ENCODE peak calls at places on chromosome 17, in eight cellular contexts. L is HepG2, J is A549, M is SK-N-SH, B is GM23338, T is HCT116, A is K562, Q is Panc1. D is an unnamed sample.

GRCh38 chr17:47946929-47947397 is 5.6 kb downstream of the PNPO start:
- DNase-seq in T (peak; percentile 96), B (peak; percentile 88), L (peak; percentile 94), A (peak; percentile 93), M (peak; percentile 86), Q (peak; percentile 68), J (peak; percentile 92), D (peak; percentile 67)

GRCh38 chr17:41588126-41588810 is 1.6 kb upstream of the KRT14 start:
- DNase-seq in T (no peak), M (no peak), A (no peak), L (no peak), Q (no peak), J (no peak), B (no peak), D (no peak)

GRCh38 chr17:42248351-42249179 is 27.6 kb downstream of the STAT5B start:
- DNase-seq in A (no peak), L (peak; percentile 93), B (peak; percentile 32), T (no peak), Q (no peak), J (no peak), M (peak; percentile 69), D (peak; percentile 96)

GRCh38 chr17:57502696-57503307 is 242.3 kb downstream of the CCDC182 start:
- DNase-seq in B (no peak), L (no peak), A (no peak), Q (no peak), J (no peak), T (no peak), M (peak; percentile 53), D (no peak)

GRCh38 chr17:4393806-4394205 is 27.3 kb upstream of the UBE2G1 start:
- DNase-seq in T (no peak), L (no peak), Q (no peak), M (no peak), A (no peak), B (no peak), J (no peak), D (no peak)

GRCh38 chr17:71632328-71632727 is 488.5 kb upstream of the SOX9 start:
- DNase-seq in M (no peak), T (peak; percentile 92), Q (no peak), B (no peak), J (peak; percentile 26), A (no peak), L (no peak), D (no peak)

GRCh38 chr17:19800571-19800970 is 52.5 kb upstream of the ALDH3A1 start:
- DNase-seq in B (peak; percentile 12), Q (no peak), J (no peak), T (no peak), L (no peak), M (no peak), A (no peak), D (no peak)

GRCh38 chr17:64007838-64008282 is 9.7 kb downstream of the PRR29 start:
- DNase-seq in T (no peak), M (no peak), J (no peak), Q (no peak), B (no peak), L (peak; percentile 52), A (no peak), D (no peak)

GRCh38 chr17:22268214-22268911 is 576.0 kb downstream of the KCNJ18 start:
- DNase-seq in A (peak; percentile 19), B (no peak), Q (no peak), L (no peak), M (peak; percentile 69), T (no peak), J (no peak), D (no peak)

GRCh38 chr17:58336456-58337094 is 8.0 kb upstream of the TSPOAP1 start:
- DNase-seq in B (no peak), J (no peak), A (no peak), L (no peak), T (no peak), M (peak; percentile 44), Q (no peak), D (peak; percentile 83)

GRCh38 chr17:1535737-1536136 is 19.3 kb upstream of the INPP5K start:
- DNase-seq in L (no peak), B (no peak), J (no peak), A (no peak), M (no peak), T (no peak), Q (no peak), D (no peak)

GRCh38 chr17:48544356-48545021 is 420 bp downstream of the HOXB2 start:
- DNase-seq in J (no peak), L (no peak), B (peak; percentile 77), M (no peak), Q (no peak), T (no peak), A (peak; percentile 66), D (no peak)

GRCh38 chr17:968812-969766 is 10.5 kb downstream of the NXN start:
- DNase-seq in B (no peak), M (peak; percentile 34), A (no peak), T (peak; percentile 62), Q (no peak), J (no peak), L (no peak), D (no peak)

GRCh38 chr17:71189493-71189831 is 931.4 kb upstream of the SOX9 start:
- DNase-seq in T (no peak), M (no peak), Q (no peak), L (no peak), A (no peak), J (no peak), B (no peak), D (no peak)

GRCh38 chr17:71959129-71959528 is 161.7 kb upstream of the SOX9 start:
- DNase-seq in J (peak; percentile 31), A (no peak), M (peak; percentile 40), B (peak; percentile 17), T (peak; percentile 49), Q (no peak), L (peak; percentile 23), D (no peak)

GRCh38 chr17:49602783-49603182 is 27.1 kb downstream of the NXPH3 start:
- DNase-seq in L (no peak), T (no peak), M (no peak), Q (no peak), J (no peak), A (no peak), B (no peak), D (no peak)

GRCh38 chr17:66448008-66448644 is 145.7 kb downstream of the PRKCA start:
- DNase-seq in M (no peak), T (no peak), A (no peak), Q (no peak), J (no peak), B (no peak), L (peak; percentile 41), D (no peak)

GRCh38 chr17:49514374-49514738 is 19.3 kb downstream of the NGFR start:
- DNase-seq in M (peak; percentile 78), J (no peak), A (peak; percentile 58), Q (no peak), B (peak; percentile 86), L (peak; percentile 67), T (no peak), D (no peak)

GRCh38 chr17:69175812-69176517 is 34.3 kb upstream of the ABCA6 start:
- DNase-seq in M (no peak), T (peak; percentile 77), A (no peak), J (peak; percentile 88), Q (no peak), L (peak; percentile 77), B (no peak), D (peak; percentile 51)

GRCh38 chr17:74954665-74955421 is 17.7 kb downstream of the HID1 start:
- DNase-seq in T (no peak), A (no peak), Q (no peak), J (no peak), B (no peak), L (no peak), M (peak; percentile 87), D (no peak)

GRCh38 chr17:76905836-76906235 is 37.6 kb downstream of the MGAT5B start:
- DNase-seq in M (no peak), J (no peak), A (no peak), B (peak; percentile 25), L (no peak), Q (no peak), T (no peak), D (no peak)

GRCh38 chr17:3295632-3296031 is 2.5 kb downstream of the OR3A1 start:
- DNase-seq in J (no peak), M (no peak), L (no peak), B (no peak), Q (no peak), T (no peak), A (no peak), D (no peak)

GRCh38 chr17:3298260-3298659 is at the start of gene OR3A1:
- DNase-seq in J (no peak), A (no peak), L (no peak), T (no peak), Q (no peak), B (no peak), M (no peak), D (no peak)
- TF ChIP-seq REST in J (no peak), A (no peak), L (no peak), T (no peak), Q (no peak), B (no peak), M (no peak), D (no peak)

GRCh38 chr17:78737332-78737731 is 44.7 kb downstream of the CYTH1 start:
- DNase-seq in A (peak; percentile 37), M (peak; percentile 81), B (no peak), J (peak; percentile 60), Q (no peak), T (no peak), L (no peak), D (no peak)
- TF ChIP-seq REST in A (no peak), M (no peak), B (no peak), J (no peak), Q (no peak), T (no peak), L (no peak), D (no peak)

GRCh38 chr17:73393381-73393780 is 81.6 kb upstream of the CDC42EP4 start:
- DNase-seq in A (no peak), J (no peak), B (no peak), Q (no peak), T (no peak), M (no peak), L (no peak), D (no peak)
- TF ChIP-seq REST in A (no peak), J (no peak), B (no peak), Q (no peak), T (no peak), M (no peak), L (no peak), D (no peak)

GRCh38 chr17:46722662-46723285 is 95.7 kb downstream of the WNT3 start:
- DNase-seq in T (no peak), L (no peak), B (no peak), J (no peak), A (no peak), M (no peak), Q (no peak), D (no peak)

GRCh38 chr17:46719889-46720288 is 98.6 kb downstream of the WNT3 start:
- DNase-seq in B (no peak), M (no peak), T (no peak), L (no peak), A (no peak), J (no peak), Q (no peak), D (no peak)

GRCh38 chr17:46720408-46720807 is 98.1 kb downstream of the WNT3 start:
- DNase-seq in L (no peak), A (no peak), T (no peak), B (no peak), Q (no peak), M (no peak), J (no peak), D (no peak)

DNA sequence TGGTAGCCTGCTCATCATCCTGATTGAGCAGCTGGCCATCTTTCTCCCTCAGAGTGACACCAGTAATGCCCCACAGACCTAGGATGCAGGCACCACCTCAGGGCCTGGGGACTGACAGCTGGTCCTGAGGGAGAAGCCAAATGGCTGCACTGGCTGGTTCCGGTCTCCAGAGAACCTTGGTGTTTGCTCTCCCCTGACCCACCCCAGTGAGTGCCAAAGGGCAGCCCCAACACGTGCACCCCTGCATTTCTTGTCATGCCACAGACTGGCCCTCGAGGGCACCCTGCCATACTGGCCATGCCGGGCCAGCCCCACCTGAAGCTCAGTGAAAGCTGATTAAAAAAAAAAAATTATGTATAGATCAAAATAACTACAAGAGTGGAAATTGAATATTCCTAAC is 100.5 kb downstream of the WNT3 start:
- DNase-seq in M (no peak), B (no peak), A (no peak), L (no peak), J (no peak), Q (no peak), T (no peak), D (no peak)
- TF ChIP-seq REST in M (no peak), B (no peak), A (no peak), L (no peak), J (no peak), Q (no peak), T (no peak), D (no peak)